ENCODE peak calls at places on chromosome 22, in six cellular contexts. U is gastrocnemius medialis, I is epithelial cell of proximal tubule, Y is progenitor cell of endocrine pancreas, D is choroid plexus epithelial cell, F is endothelial cell. T is an unnamed sample.

GRCh38 chr22:40183029-40183581 is 5.4 kb downstream of the TNRC6B start:
- DNase-seq in U (no peak), Y (no peak), F (no peak), I (no peak), D (peak; percentile 93), T (no peak)

GRCh38 chr22:24532075-24532474 is 22.9 kb downstream of the GUCD1 start:
- DNase-seq in I (no peak), U (no peak), F (no peak), D (no peak), Y (no peak), T (no peak)

GRCh38 chr22:44362249-44363040 is 49.7 kb upstream of the SHISAL1 start:
- DNase-seq in D (no peak), I (no peak), Y (no peak), U (no peak), F (no peak), T (no peak)

GRCh38 chr22:23675502-23676415 is 15.1 kb upstream of the RGL4 start:
- DNase-seq in U (no peak), D (peak; percentile 16), Y (no peak), I (peak; percentile 26), F (no peak), T (no peak)

GRCh38 chr22:26892401-26893033 is 235.1 kb downstream of the MIAT start:
- DNase-seq in U (no peak), Y (no peak), D (no peak), I (no peak), F (no peak), T (no peak)

GRCh38 chr22:27148886-27149470 is 491.6 kb downstream of the MIAT start:
- DNase-seq in Y (no peak), D (no peak), U (no peak), I (no peak), F (no peak), T (no peak)

GRCh38 chr22:29251265-29251664 is 16.5 kb downstream of the RHBDD3 start:
- DNase-seq in D (no peak), I (no peak), Y (no peak), U (no peak), F (no peak), T (no peak)

GRCh38 chr22:21646608-21647590 is 4.8 kb downstream of the SDF2L1 start:
- DNase-seq in D (peak; percentile 91), Y (peak; percentile 43), I (peak; percentile 26), U (peak; percentile 60), F (peak; percentile 75), T (no peak)

GRCh38 chr22:49574861-49575702 is 252.6 kb downstream of the BRD1 start:
- DNase-seq in I (no peak), Y (no peak), D (no peak), F (no peak), U (no peak), T (peak; percentile 58)

GRCh38 chr22:49418943-49419342 is 408.7 kb downstream of the BRD1 start:
- DNase-seq in F (no peak), D (no peak), U (no peak), Y (no peak), I (no peak), T (peak; percentile 13)

GRCh38 chr22:48199667-48200066 is 1437.2 kb downstream of the TBC1D22A start:
- DNase-seq in I (no peak), F (no peak), Y (no peak), D (no peak), U (no peak), T (peak; percentile 36)

GRCh38 chr22:46491936-46492335 is 45.5 kb downstream of the CELSR1 start:
- DNase-seq in U (no peak), F (no peak), I (no peak), Y (no peak), D (no peak), T (no peak)

GRCh38 chr22:37427128-37427710 is at the start of gene ELFN2:
- DNase-seq in Y (no peak), F (peak; percentile 43), D (no peak), U (no peak), I (no peak), T (no peak)

GRCh38 chr22:46611189-46611588 is 9.0 kb upstream of the GRAMD4 start:
- DNase-seq in D (no peak), Y (no peak), U (no peak), I (no peak), F (no peak), T (no peak)

GRCh38 chr22:28268845-28269244 is 349.8 kb upstream of the PITPNB start:
- DNase-seq in U (peak; percentile 35), I (no peak), Y (no peak), D (no peak), F (no peak), T (no peak)

GRCh38 chr22:45478108-45478771 is 24.4 kb upstream of the FBLN1 start:
- DNase-seq in U (no peak), F (no peak), D (peak; percentile 87), Y (no peak), I (no peak), T (no peak)

GRCh38 chr22:37517826-37518450 is 1.3 kb downstream of the CARD10 start:
- DNase-seq in F (no peak), Y (no peak), U (no peak), D (no peak), I (no peak), T (no peak)

DNA sequence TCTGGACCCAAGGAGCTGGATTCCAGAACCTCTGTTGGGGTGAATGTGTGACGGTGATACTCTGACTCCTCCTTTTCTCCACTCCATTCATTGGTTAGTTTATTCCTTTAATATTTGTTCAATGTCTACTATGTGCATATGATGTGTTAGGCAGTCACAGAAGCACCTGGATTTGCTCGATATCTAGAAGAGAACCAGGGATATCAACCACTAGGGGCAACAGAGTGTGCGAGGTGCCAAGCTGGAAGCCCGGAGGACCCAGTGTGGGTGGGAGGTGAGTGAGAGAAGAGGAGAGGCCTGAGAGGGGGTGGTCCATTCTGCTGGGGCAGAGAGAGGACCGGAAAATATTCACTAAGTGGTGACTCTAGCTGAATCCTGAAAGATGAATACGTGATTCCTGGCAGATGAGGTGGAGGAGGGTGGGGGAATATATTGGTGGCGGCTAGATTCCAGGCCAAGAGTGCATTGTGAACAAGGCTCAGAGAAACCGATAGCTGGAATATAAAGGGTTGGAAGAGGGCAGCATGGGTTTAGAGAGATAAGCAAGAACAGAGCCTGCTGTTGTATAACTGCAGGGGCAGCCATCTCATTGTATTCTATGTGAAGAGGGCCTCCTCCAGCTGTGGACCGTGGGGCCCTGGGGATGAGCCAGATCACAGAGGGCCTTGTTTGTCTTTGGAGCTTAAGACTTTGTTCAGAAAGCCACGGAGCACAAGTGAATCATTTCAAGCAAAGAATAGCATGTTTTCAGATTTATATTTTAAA is 6.9 kb upstream of the TIMP3 start:
- DNase-seq in U (no peak), F (no peak), I (no peak), Y (no peak), D (peak; percentile 43), T (no peak)
- TF ChIP-seq CTCF in U (no peak), F (no peak), I (peak; percentile 14), Y (no peak), D (peak; percentile 34), T (peak; percentile 60)

DNA sequence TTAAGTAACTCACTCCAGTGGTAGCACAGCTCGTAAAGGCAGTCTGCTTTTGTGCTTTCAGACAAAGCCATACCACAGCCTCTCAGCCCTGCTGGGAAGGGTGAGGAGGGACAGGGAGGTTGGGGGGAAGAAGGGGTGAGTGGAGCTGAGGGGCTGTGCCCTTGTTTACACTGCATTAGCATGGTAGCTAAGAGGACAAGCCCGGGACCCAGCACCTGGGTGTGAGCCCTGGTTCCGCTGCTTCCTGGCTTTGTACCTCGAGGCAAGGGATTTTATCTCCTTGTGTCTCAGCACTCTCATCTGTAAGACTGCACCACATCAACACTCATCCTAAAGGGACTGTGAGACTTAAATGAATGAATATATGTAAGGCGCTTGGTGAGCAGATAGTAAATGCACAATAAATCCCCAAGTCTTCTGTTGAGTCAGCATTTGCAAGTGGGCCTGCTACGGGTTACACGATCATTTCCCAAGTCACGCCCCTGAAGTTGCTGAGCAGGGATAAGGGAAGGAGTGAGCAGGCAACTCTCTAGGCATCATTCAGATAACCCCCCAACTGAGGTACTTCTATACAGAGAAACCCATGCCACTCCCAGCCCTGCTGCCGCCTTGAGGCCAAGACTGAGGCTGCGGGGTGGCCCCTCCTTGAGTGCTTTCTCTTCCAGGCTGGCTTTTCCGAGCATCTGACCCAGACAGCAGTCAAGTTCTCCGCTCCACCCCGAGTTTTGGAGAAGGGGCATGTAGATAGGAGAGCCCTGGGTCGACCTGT is 7.5 kb downstream of the RASD2 start:
- DNase-seq in U (no peak), D (peak; percentile 20), Y (no peak), F (no peak), I (no peak), T (no peak)
- TF ChIP-seq CTCF in U (no peak), D (peak; percentile 49), Y (peak; percentile 27), F (no peak), I (no peak), T (peak; percentile 38)

DNA sequence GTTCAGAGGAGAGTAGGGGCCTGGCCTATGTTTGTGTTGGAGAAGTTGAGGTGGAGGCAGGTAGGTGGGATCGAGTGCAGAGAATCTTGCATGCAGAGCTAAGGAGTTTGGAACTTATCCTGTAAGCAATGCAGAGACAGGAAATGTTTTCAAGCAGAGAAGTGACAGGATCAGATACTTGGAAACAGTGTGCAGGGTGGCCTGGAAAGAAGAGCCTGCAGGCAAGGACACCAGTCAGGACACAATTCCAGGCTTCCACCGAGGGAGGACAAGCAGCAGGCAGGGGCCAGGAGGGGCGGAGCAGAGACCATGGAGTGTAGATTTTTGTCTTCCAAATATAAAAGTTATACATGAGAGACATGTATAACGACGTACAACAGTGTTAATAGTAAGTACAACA is 26.9 kb upstream of the CECR2 start:
- DNase-seq in I (no peak), Y (no peak), U (no peak), F (no peak), D (no peak), T (no peak)
- TF ChIP-seq CTCF in I (no peak), Y (no peak), U (no peak), F (no peak), D (no peak), T (no peak)

DNA sequence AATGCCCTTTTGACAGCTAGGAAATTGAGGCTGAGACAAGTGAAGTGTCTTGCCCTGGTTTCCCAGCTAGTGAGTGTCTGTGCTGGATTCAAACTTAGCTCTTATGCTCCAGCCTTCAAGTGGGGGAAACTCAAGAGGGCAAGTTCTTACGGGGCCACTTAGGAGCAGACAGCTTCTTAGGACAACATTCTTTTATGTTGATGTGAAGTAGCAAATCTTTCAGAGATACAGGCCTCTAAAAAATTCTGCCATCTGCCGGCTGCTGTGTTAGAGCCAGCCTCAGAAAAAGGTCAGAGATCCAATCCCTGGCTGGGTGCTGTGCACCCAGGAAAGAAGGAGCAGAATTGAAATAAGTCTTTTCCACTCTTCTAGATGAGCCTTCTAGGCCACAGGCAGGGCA is 26.6 kb downstream of the TIMP3 start:
- DNase-seq in U (no peak), I (no peak), F (no peak), Y (no peak), D (peak; percentile 35), T (no peak)
- TF ChIP-seq CTCF in U (no peak), I (peak; percentile 26), F (no peak), Y (no peak), D (peak; percentile 58), T (no peak)

DNA sequence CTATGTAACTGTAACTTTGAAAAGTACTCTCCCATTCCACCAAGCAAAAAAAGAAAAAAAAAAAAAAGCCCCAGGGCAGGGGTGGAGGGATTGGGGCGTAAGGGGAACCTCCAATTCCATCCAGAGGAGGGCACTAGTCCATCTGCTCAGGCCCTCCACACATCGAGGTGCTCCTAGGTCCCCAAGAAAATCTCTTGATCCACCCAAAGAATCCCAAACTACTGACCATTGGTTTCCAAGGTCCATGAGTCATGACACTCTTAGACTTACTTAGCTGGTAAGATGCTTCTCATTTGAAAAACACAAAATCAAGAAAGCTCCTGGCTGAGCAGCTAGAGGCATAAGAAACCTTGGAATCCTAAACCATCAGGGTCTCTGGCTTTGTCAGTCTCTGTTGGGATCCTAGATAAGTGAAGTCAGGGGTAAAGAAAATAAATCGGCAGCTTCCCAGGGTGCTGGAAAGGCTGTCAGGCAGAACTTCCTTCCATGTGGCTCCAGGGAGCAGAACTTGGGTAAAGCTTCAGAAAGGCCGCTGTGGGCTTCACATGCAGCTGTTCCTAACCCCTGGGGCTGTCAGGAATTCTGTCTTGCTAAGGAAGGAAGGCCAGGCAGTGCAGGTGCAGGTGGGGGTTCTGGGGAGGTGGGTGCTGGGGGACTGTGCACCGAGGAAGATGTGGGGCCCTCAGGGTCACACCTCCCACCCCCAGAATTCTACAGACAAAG is 49.4 kb upstream of the ADA2 start:
- DNase-seq in F (no peak), I (no peak), Y (no peak), U (no peak), D (peak; percentile 15), T (no peak)
- TF ChIP-seq CTCF in F (no peak), I (peak; percentile 28), Y (peak; percentile 43), U (no peak), D (peak; percentile 39), T (peak; percentile 46)

T was measured in type B pancreatic cell.